ENCODE peak calls at places on chromosomes 13 and 19, in seven cellular contexts. M is left ventricle myocardium inferior, G is brain microvascular endothelial cell, O is lung, A is breast epithelium, L is foreskin fibroblast, I is GM12865. Y is an unnamed sample.
A peak's percentile ranks its signal among the peaks of the same experiment; 100 is the strongest.

GRCh38 chr19:1235625-1236538 is 1.9 kb downstream of the CBARP start:
- DNase-seq in G (no peak), A (no peak), I (no peak), L (no peak), M (no peak), O (no peak), Y (no peak)

GRCh38 chr19:45790942-45791341 is 1.7 kb downstream of the DMWD start:
- DNase-seq in A (no peak), M (no peak), I (peak; percentile 44), G (no peak), O (no peak), L (no peak), Y (no peak)

GRCh38 chr19:4124638-4125037 is 716 bp upstream of the MAP2K2 start:
- DNase-seq in L (no peak), I (no peak), M (no peak), O (no peak), A (no peak), G (no peak), Y (no peak)

GRCh38 chr13:37716796-37717195 is 118.2 kb upstream of the POSTN start:
- DNase-seq in A (no peak), I (no peak), M (no peak), G (peak; percentile 55), L (no peak), O (no peak), Y (no peak)

GRCh38 chr13:82614086-82614485 is 1268.2 kb downstream of the SLITRK1 start:
- DNase-seq in A (no peak), M (no peak), I (no peak), O (no peak), L (no peak), G (no peak), Y (no peak)

GRCh38 chr19:4352701-4353121 is 9.3 kb downstream of the MPND start:
- DNase-seq in A (no peak), L (peak; percentile 76), M (no peak), G (no peak), O (no peak), I (peak; percentile 76), Y (peak; percentile 86)

GRCh38 chr19:30606114-30607050 is 234.2 kb downstream of the ZNF536 start:
- DNase-seq in A (no peak), L (no peak), G (no peak), O (no peak), M (no peak), I (no peak), Y (peak; percentile 65)

GRCh38 chr13:64293923-64294322 is 2878.3 kb upstream of the PCDH20 start:
- DNase-seq in M (no peak), I (no peak), L (peak; percentile 16), G (no peak), A (no peak), O (no peak), Y (no peak)

GRCh38 chr13:33933810-33934209 is 115.9 kb downstream of the RFC3 start:
- DNase-seq in M (no peak), O (no peak), I (no peak), G (no peak), A (no peak), L (no peak), Y (no peak)

GRCh38 chr13:61664821-61665705 is 249.4 kb upstream of the PCDH20 start:
- DNase-seq in L (no peak), A (no peak), I (no peak), G (no peak), O (no peak), M (no peak), Y (no peak)

GRCh38 chr13:41700790-41701310 is 243.5 kb downstream of the RGCC start:
- DNase-seq in G (peak; percentile 28), M (no peak), I (no peak), L (peak; percentile 83), A (no peak), O (no peak), Y (no peak)

GRCh38 chr13:29434217-29434940 is 161.1 kb downstream of the SLC7A1 start:
- DNase-seq in L (no peak), O (no peak), G (no peak), A (no peak), M (no peak), I (peak; percentile 33), Y (no peak)

GRCh38 chr19:49423985-49424303 is 703 bp upstream of the PTH2 start:
- DNase-seq in A (no peak), I (no peak), O (no peak), M (no peak), G (no peak), L (no peak), Y (no peak)

GRCh38 chr19:11293468-11294389 is 2.2 kb upstream of the TSPAN16 start:
- DNase-seq in A (peak; percentile 95), L (peak; percentile 97), M (peak; percentile 97), O (peak; percentile 95), I (peak; percentile 88), G (peak; percentile 85), Y (peak; percentile 98)

GRCh38 chr19:37905936-37906867 is at the start of gene WDR87:
- DNase-seq in L (peak; percentile 61), G (no peak), O (peak; percentile 40), M (no peak), A (no peak), I (peak; percentile 76), Y (no peak)

GRCh38 chr19:31262673-31263308 is 86.4 kb downstream of the TSHZ3 start:
- DNase-seq in O (no peak), I (no peak), G (no peak), M (no peak), L (peak; percentile 39), A (peak; percentile 7), Y (peak; percentile 36)

GRCh38 chr19:38665950-38666661 is 18.7 kb downstream of the ACTN4 start:
- DNase-seq in G (no peak), O (peak; percentile 83), I (no peak), M (peak; percentile 73), A (peak; percentile 76), L (peak; percentile 78), Y (no peak)

GRCh38 chr19:35773020-35773809 is 2.1 kb upstream of the ARHGAP33 start:
- DNase-seq in G (no peak), M (no peak), L (peak; percentile 48), O (no peak), I (no peak), A (no peak), Y (no peak)

GRCh38 chr19:6062274-6062673 is 48.0 kb downstream of the RFX2 start:
- DNase-seq in O (peak; percentile 65), I (no peak), G (no peak), A (peak; percentile 33), L (no peak), M (no peak), Y (peak; percentile 56)

GRCh38 chr13:110244096-110244830 is 62.7 kb downstream of the COL4A1 start:
- DNase-seq in O (no peak), M (no peak), I (no peak), G (no peak), L (peak; percentile 87), A (no peak), Y (no peak)

GRCh38 chr19:35643255-35644205 is 2.0 kb downstream of the ETV2 start:
- DNase-seq in G (peak; percentile 63), M (peak; percentile 81), I (peak; percentile 94), O (peak; percentile 85), A (peak; percentile 73), L (peak; percentile 91), Y (peak; percentile 92)

GRCh38 chr19:3964256-3965194 is 6.4 kb downstream of the DAPK3 start:
- DNase-seq in I (no peak), M (no peak), O (no peak), A (no peak), L (no peak), G (no peak), Y (no peak)

GRCh38 chr19:47247308-47247990 is 8.9 kb upstream of the CCDC9 start:
- DNase-seq in L (peak; percentile 90), A (peak; percentile 68), G (peak; percentile 74), M (peak; percentile 84), O (peak; percentile 84), I (peak; percentile 83), Y (peak; percentile 94)

GRCh38 chr13:108915095-108915633 is 285.8 kb downstream of the MYO16 start:
- DNase-seq in A (no peak), I (peak; percentile 36), M (no peak), G (peak; percentile 53), O (no peak), L (peak; percentile 76), Y (no peak)
- TF ChIP-seq CTCF in A (no peak), I (peak; percentile 30), M (peak; percentile 46), G (peak; percentile 78), O (peak; percentile 7), L (peak; percentile 77), Y (peak; percentile 86)

DNA sequence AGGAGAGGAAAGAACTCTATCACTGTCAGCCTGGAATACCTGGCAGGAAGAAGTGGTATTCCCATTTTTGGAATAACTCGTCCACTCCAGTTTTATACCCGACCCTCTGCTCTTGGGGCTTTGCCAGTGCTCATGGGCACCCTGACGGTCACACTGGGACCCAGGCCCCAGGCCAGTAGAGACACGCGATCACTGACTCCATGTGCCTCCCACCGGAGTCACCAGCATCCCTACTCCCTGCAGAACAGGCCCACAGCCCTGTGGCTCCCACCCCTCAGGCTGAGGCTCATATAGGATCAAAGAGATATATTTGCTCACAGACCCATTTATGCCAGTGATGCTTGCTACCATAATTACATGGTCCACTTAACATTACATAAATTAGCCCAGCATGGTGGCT is 3.5 kb downstream of the GRTP1 start:
- DNase-seq in L (no peak), A (no peak), I (no peak), G (no peak), M (no peak), O (no peak), Y (no peak)
- TF ChIP-seq CTCF in L (no peak), A (no peak), I (no peak), G (no peak), M (no peak), O (no peak), Y (no peak)

GRCh38 chr13:67048084-67048792 is 181.9 kb downstream of the PCDH9 start:
- DNase-seq in O (no peak), G (peak; percentile 93), L (peak; percentile 72), I (peak; percentile 6), M (no peak), A (no peak), Y (no peak)
- TF ChIP-seq CTCF in O (no peak), G (peak; percentile 29), L (no peak), I (no peak), M (no peak), A (no peak), Y (no peak)

GRCh38 chr13:47420568-47420967 is 523.7 kb upstream of the HTR2A start:
- DNase-seq in M (no peak), G (peak; percentile 23), I (peak; percentile 21), L (peak; percentile 60), A (no peak), O (no peak), Y (no peak)

GRCh38 chr13:47417485-47417884 is 520.6 kb upstream of the HTR2A start:
- DNase-seq in O (no peak), A (no peak), M (no peak), L (no peak), I (no peak), G (no peak), Y (no peak)

GRCh38 chr13:47418206-47418920 is 521.5 kb upstream of the HTR2A start:
- DNase-seq in I (no peak), O (no peak), M (no peak), A (no peak), G (no peak), L (no peak), Y (no peak)

GRCh38 chr13:47415048-47415447 is 518.2 kb upstream of the HTR2A start:
- DNase-seq in L (peak; percentile 21), A (peak; percentile 63), G (no peak), O (no peak), M (no peak), I (no peak), Y (no peak)

DNA sequence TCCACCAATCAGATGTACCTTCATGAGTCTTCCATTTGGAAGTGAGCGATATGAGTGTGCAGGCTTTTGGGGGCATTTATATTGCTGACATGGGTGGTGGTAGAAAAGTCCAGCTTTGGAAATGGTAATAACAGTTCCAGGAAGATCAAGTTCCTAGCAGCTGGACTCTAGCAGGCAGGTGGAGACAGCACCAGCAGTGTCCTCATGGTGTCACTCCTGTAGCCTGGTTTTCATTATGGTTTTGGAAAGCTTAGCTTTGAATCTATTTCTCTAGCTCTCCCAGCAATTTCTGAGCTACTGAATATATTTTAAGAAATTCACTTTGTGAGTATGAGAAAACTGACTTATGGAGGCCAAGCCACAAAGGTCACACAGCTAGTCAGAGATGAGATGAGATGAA is 523.2 kb upstream of the HTR2A start:
- DNase-seq in O (no peak), G (no peak), A (no peak), I (no peak), M (no peak), L (peak; percentile 24), Y (no peak)
- TF ChIP-seq CTCF in O (no peak), G (peak; percentile 34), A (no peak), I (no peak), M (peak; percentile 64), L (peak; percentile 2), Y (no peak)